ENCODE peak calls at places on chromosomes 11 and 22, in ten cellular contexts. M is naive B cell, C is amniotic stem cell, R is mesendoderm, E is dorsolateral prefrontal cortex, Q is HT1080, O is choroid plexus epithelial cell, F is cardiac fibroblast, W is HTR-8/SVneo, U is activated B cell treated with CpG ODN at 0.5 μM for 24 hours. I is an unnamed sample.
A peak's percentile ranks its signal among the peaks of the same experiment; 100 is the strongest.

GRCh38 chr11:32121012-32121411 is 30.1 kb downstream of the RCN1 start:
- DNase-seq in M (no peak), C (no peak), R (no peak), E (no peak), Q (no peak), O (no peak), F (no peak), W (no peak), U (no peak), I (no peak)

GRCh38 chr11:41660585-41660984 is 201.1 kb upstream of the LRRC4C start:
- DNase-seq in M (no peak), C (no peak), R (peak; percentile 54), E (no peak), Q (peak; percentile 14), O (no peak), F (no peak), W (no peak), U (no peak), I (no peak)

GRCh38 chr22:27045103-27045940 is 387.9 kb downstream of the MIAT start:
- DNase-seq in M (no peak), C (no peak), R (peak; percentile 62), E (no peak), Q (peak; percentile 77), O (peak; percentile 69), F (peak; percentile 30), W (peak; percentile 26), U (no peak), I (no peak)

GRCh38 chr11:64794526-64794925 is 8.5 kb downstream of the MAP4K2 start:
- DNase-seq in M (no peak), C (no peak), R (no peak), E (no peak), Q (no peak), O (no peak), F (no peak), W (no peak), U (no peak), I (no peak)

GRCh38 chr11:77525455-77526091 is 51.7 kb upstream of the PAK1 start:
- DNase-seq in M (peak; percentile 16), C (no peak), R (no peak), E (no peak), Q (no peak), O (no peak), F (no peak), W (no peak), U (no peak), I (no peak)

GRCh38 chr11:94767701-94768601 is at the start of gene AMOTL1:
- DNase-seq in M (peak; percentile 33), C (peak; percentile 58), R (peak; percentile 99), E (peak; percentile 84), Q (peak; percentile 94), O (peak; percentile 86), F (peak; percentile 90), W (peak; percentile 86), U (peak; percentile 26), I (peak; percentile 73)

GRCh38 chr11:106228996-106229395 is 151.5 kb downstream of the AASDHPPT start:
- DNase-seq in M (no peak), C (no peak), R (no peak), E (no peak), Q (peak; percentile 81), O (peak; percentile 19), F (no peak), W (no peak), U (no peak), I (no peak)

GRCh38 chr11:112225753-112226061 is 521 bp upstream of the PTS start:
- DNase-seq in M (no peak), C (no peak), R (no peak), E (no peak), Q (peak; percentile 83), O (peak; percentile 73), F (no peak), W (no peak), U (no peak), I (no peak)

GRCh38 chr22:37930270-37930951 is 23.0 kb downstream of the C22orf23 start:
- DNase-seq in M (no peak), C (no peak), R (peak; percentile 56), E (peak; percentile 42), Q (peak; percentile 35), O (peak; percentile 62), F (peak; percentile 38), W (no peak), U (no peak), I (peak; percentile 29)

GRCh38 chr22:46781291-46781690 is 18.8 kb downstream of the TBC1D22A start:
- DNase-seq in M (no peak), C (no peak), R (no peak), E (no peak), Q (no peak), O (no peak), F (no peak), W (no peak), U (no peak), I (no peak)

GRCh38 chr11:77153276-77154185 is 25.5 kb downstream of the MYO7A start:
- DNase-seq in M (no peak), C (no peak), R (no peak), E (no peak), Q (no peak), O (no peak), F (no peak), W (no peak), U (no peak), I (no peak)